ENCODE peak calls at places on chromosome 2, in six cellular contexts. I is SK-N-SH; U is activated naive CD4-positive, alpha-beta T cell treated with anti-CD3 and anti-CD28 coated beads for 36 hours; C is GDM1; M is stimulated activated CD4-positive, alpha-beta T cell treated with anti-CD3 and anti-CD28 coated beads, Interleukin-1b, Interleukin-23, amount 100 ng/mL, for 1 hour; K is neural progenitor cell. F is an unnamed sample.

GRCh38 chr2:219335373-219335786 is 2.8 kb upstream of the RESP18 start:
- DNase-seq in I (no peak), U (no peak), C (no peak), M (no peak), K (peak; percentile 6), F (no peak)

GRCh38 chr2:190912731-190913130 is 32.1 kb downstream of the GLS start:
- DNase-seq in I (no peak), U (no peak), C (no peak), M (no peak), K (no peak), F (no peak)

GRCh38 chr2:38671946-38672345 is 6.0 kb downstream of the GALM start:
- DNase-seq in I (no peak), U (no peak), C (no peak), M (no peak), K (no peak), F (no peak)

GRCh38 chr2:135586148-135586547 is 54.9 kb downstream of the R3HDM1 start:
- DNase-seq in I (no peak), U (no peak), C (no peak), M (no peak), K (peak; percentile 46), F (no peak)

GRCh38 chr2:59604143-59604542 is 949.3 kb downstream of the BCL11A start:
- DNase-seq in I (no peak), U (no peak), C (no peak), M (no peak), K (no peak), F (no peak)

GRCh38 chr2:173803344-173803893 is 161.8 kb downstream of the SP3 start:
- DNase-seq in I (no peak), U (no peak), C (no peak), M (no peak), K (no peak), F (no peak)

GRCh38 chr2:26988165-26988879 is 17.9 kb downstream of the MAPRE3 start:
- DNase-seq in I (no peak), U (no peak), C (no peak), M (no peak), K (no peak), F (no peak)

GRCh38 chr2:239181074-239181581 is 219.7 kb downstream of the HDAC4 start:
- DNase-seq in I (no peak), U (no peak), C (no peak), M (no peak), K (no peak), F (no peak)

GRCh38 chr2:222819722-222820333 is 41.0 kb upstream of the ACSL3 start:
- DNase-seq in I (no peak), U (no peak), C (no peak), M (no peak), K (no peak), F (no peak)

GRCh38 chr2:240405133-240405532 is 30.3 kb upstream of the GPC1 start:
- DNase-seq in I (no peak), U (no peak), C (no peak), M (no peak), K (no peak), F (no peak)

GRCh38 chr2:239371726-239372686 is 28.8 kb downstream of the HDAC4 start:
- DNase-seq in I (no peak), U (no peak), C (no peak), M (no peak), K (no peak), F (no peak)

GRCh38 chr2:71788186-71788525 is 334.8 kb downstream of the DYSF start:
- DNase-seq in I (no peak), U (no peak), C (no peak), M (no peak), K (no peak), F (no peak)

GRCh38 chr2:174442546-174443510 is 44.0 kb downstream of the GPR155 start:
- DNase-seq in I (no peak), U (no peak), C (no peak), M (no peak), K (peak; percentile 2), F (no peak)

GRCh38 chr2:144659731-144660275 is 139.9 kb upstream of the ZEB2 start:
- DNase-seq in I (no peak), U (no peak), C (no peak), M (no peak), K (no peak), F (no peak)

GRCh38 chr2:100008960-100009359 is 133.4 kb downstream of the AFF3 start:
- DNase-seq in I (no peak), U (no peak), C (no peak), M (no peak), K (no peak), F (peak; percentile 17)

GRCh38 chr2:60819155-60819862 is 62.1 kb upstream of the REL start:
- DNase-seq in I (no peak), U (peak; percentile 94), C (no peak), M (peak; percentile 46), K (no peak), F (no peak)

F was measured in globus pallidus.